ENCODE peak calls at places on chromosomes 4 and X, in six cellular contexts. D is activated CD8-positive, alpha-beta memory T cell treated with anti-CD3 and anti-CD28 coated beads for 48 hours; Z is PC-3; V is CD8-positive, alpha-beta T cell; Y is heart right ventricle; L is memory B cell. H is an unnamed sample.

GRCh38 chr4:99090511-99090910 is 1.9 kb upstream of the ADH5 start:
- DNase-seq in Y (no peak), V (no peak), L (no peak), D (no peak), Z (no peak), H (no peak)

GRCh38 chrX:120840826-120841225 is 34.8 kb downstream of the CT47B1 start:
- DNase-seq in L (no peak), V (no peak), D (no peak), Y (no peak), Z (peak; percentile 52), H (no peak)

GRCh38 chr4:40515398-40516293 is 114.0 kb downstream of the RBM47 start:
- DNase-seq in Y (no peak), V (no peak), L (peak; percentile 55), Z (peak; percentile 5), D (no peak), H (no peak)

GRCh38 chr4:10296730-10297129 is 160.5 kb downstream of the ZNF518B start:
- DNase-seq in L (no peak), D (no peak), Z (no peak), V (no peak), Y (no peak), H (peak; percentile 65)

GRCh38 chr4:69167300-69167699 is 47.2 kb downstream of the UGT2B11 start:
- DNase-seq in D (no peak), Y (no peak), Z (no peak), L (no peak), V (no peak), H (no peak)

GRCh38 chr4:185286571-185286970 is 77.2 kb downstream of the SNX25 start:
- DNase-seq in Y (no peak), L (no peak), Z (no peak), V (no peak), D (no peak), H (no peak)

GRCh38 chr4:139506774-139507173 is 49.2 kb downstream of the SETD7 start:
- DNase-seq in Z (no peak), Y (no peak), L (no peak), D (no peak), V (no peak), H (no peak)

GRCh38 chr4:40462326-40462725 is 127.2 kb downstream of the CHRNA9 start:
- DNase-seq in Z (no peak), Y (no peak), V (no peak), D (no peak), L (peak; percentile 25), H (peak; percentile 35)

GRCh38 chr4:21992330-21992729 is 43.8 kb upstream of the KCNIP4 start:
- DNase-seq in V (no peak), L (no peak), D (no peak), Y (no peak), Z (no peak), H (no peak)

GRCh38 chr4:117529401-117529800 is 444.0 kb upstream of the TRAM1L1 start:
- DNase-seq in D (no peak), V (no peak), Z (no peak), Y (no peak), L (no peak), H (no peak)

GRCh38 chr4:7539659-7540058 is 104.9 kb upstream of the PSAPL1 start:
- DNase-seq in L (no peak), Z (peak; percentile 82), D (peak; percentile 5), V (peak; percentile 18), Y (no peak), H (no peak)

GRCh38 chr4:41692717-41693345 is 55.7 kb downstream of the PHOX2B start:
- DNase-seq in Z (peak; percentile 56), V (no peak), D (peak; percentile 17), Y (peak; percentile 13), L (peak; percentile 17), H (no peak)

GRCh38 chr4:184309241-184310170 is 91.8 kb upstream of the ENPP6 start:
- DNase-seq in Z (no peak), V (no peak), L (no peak), D (no peak), Y (no peak), H (no peak)

GRCh38 chr4:17468638-17469221 is 43.2 kb downstream of the QDPR start:
- DNase-seq in D (no peak), V (no peak), Z (peak; percentile 31), Y (no peak), L (no peak), H (no peak)

GRCh38 chr4:154612472-154613414 is at the start of gene FGG:
- DNase-seq in Z (no peak), Y (no peak), V (no peak), L (no peak), D (no peak), H (no peak)

GRCh38 chr4:159563257-159563656 is 460.4 kb downstream of the RAPGEF2 start:
- DNase-seq in V (no peak), Z (no peak), Y (no peak), L (no peak), D (no peak), H (no peak)

GRCh38 chr4:1980561-1981041 is 28.2 kb downstream of the NELFA start:
- DNase-seq in Y (no peak), L (no peak), Z (no peak), V (no peak), D (no peak), H (no peak)

H was measured in breast epithelium.